ENCODE peak calls at places on chromosomes 13 and 19, in six cellular contexts. Q, A, L, C, S and R are unnamed samples.

GRCh38 chr19:56838930-56839664 is 1.4 kb downstream of the PEG3 start:
- DNase-seq in S (peak; percentile 77), C (peak; percentile 77), L (peak; percentile 64), Q (peak; percentile 92), A (no peak), R (no peak)

GRCh38 chr19:2700660-2701360 is 1.7 kb downstream of the GNG7 start:
- DNase-seq in Q (no peak), C (no peak), L (no peak), S (no peak), A (no peak), R (no peak)

GRCh38 chr19:3693030-3693925 is 7.0 kb downstream of the PIP5K1C start:
- DNase-seq in S (no peak), L (no peak), C (no peak), Q (no peak), A (no peak), R (no peak)

GRCh38 chr19:36417752-36418286 is 625 bp downstream of the ZFP82 start:
- DNase-seq in C (no peak), A (no peak), S (no peak), L (no peak), Q (no peak), R (no peak)

GRCh38 chr19:44653977-44654784 is 10.5 kb downstream of the PVR start:
- DNase-seq in C (peak; percentile 58), Q (peak; percentile 88), A (no peak), S (peak; percentile 46), L (peak; percentile 85), R (no peak)

GRCh38 chr13:110360598-110360997 is 53.5 kb downstream of the COL4A2 start:
- DNase-seq in A (no peak), L (no peak), Q (no peak), S (no peak), C (no peak), R (no peak)

GRCh38 chr13:88086577-88086976 is 415.4 kb downstream of the SLITRK5 start:
- DNase-seq in A (peak; percentile 23), S (no peak), C (no peak), Q (no peak), L (no peak), R (no peak)

GRCh38 chr13:94464771-94465170 is 14.7 kb downstream of the DCT start:
- DNase-seq in S (no peak), A (no peak), L (no peak), Q (no peak), C (no peak), R (no peak)

GRCh38 chr19:6465006-6465405 is 935 bp downstream of the CRB3 start:
- DNase-seq in A (no peak), L (no peak), S (no peak), Q (no peak), C (no peak), R (no peak)

GRCh38 chr19:6467384-6467783 is 3.3 kb downstream of the CRB3 start:
- DNase-seq in Q (no peak), A (no peak), C (no peak), L (no peak), S (no peak), R (no peak)

GRCh38 chr19:6466526-6467248 is 2.6 kb downstream of the CRB3 start:
- DNase-seq in S (no peak), A (no peak), Q (no peak), L (no peak), C (no peak), R (no peak)

GRCh38 chr19:6464070-6464873 is at the start of gene CRB3:
- DNase-seq in L (peak; percentile 68), S (no peak), A (no peak), Q (peak; percentile 93), C (no peak), R (no peak)

DNA sequence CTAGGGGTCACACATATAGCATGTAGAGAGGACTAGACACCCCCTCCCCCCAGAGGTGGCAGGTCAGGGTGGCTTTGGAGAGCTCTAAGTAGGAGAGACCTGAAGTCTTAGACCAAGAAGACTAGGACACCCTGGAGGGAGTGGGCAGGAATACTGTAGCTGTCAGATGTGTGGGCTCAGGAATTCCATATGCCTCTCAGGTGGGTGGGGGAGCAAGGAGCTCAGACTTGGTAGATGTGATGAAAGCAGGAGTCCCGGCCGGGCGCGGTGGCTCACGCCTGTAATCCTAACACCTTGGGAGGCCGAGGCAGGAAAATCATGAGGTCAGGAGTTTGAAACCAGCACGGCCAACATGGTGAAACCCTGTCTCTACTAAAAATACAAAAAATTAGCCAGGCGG is 1.6 kb downstream of the CRB3 start:
- DNase-seq in S (no peak), A (no peak), C (no peak), L (no peak), Q (no peak), R (no peak)
- H3K4me3 ChIP-seq in S (no peak overlapping the region), A (no peak overlapping the region), C (no peak overlapping the region), L (no peak overlapping the region), Q (no peak overlapping the region), R (no peak overlapping the region)

GRCh38 chr19:5138606-5139594 is 170.0 kb downstream of the KDM4B start:
- DNase-seq in A (no peak), C (peak; percentile 93), Q (peak; percentile 72), S (peak; percentile 94), L (peak; percentile 92), R (no peak)

GRCh38 chr19:5137114-5137513 is 168.2 kb downstream of the KDM4B start:
- DNase-seq in C (no peak), A (no peak), L (no peak), Q (no peak), S (no peak), R (no peak)

GRCh38 chr19:5136060-5136855 is 167.3 kb downstream of the KDM4B start:
- DNase-seq in A (no peak), S (no peak), Q (no peak), C (no peak), L (no peak), R (no peak)

GRCh38 chr19:5134683-5135082 is 165.8 kb downstream of the KDM4B start:
- DNase-seq in Q (no peak), A (no peak), C (no peak), L (no peak), S (no peak), R (no peak)

DNA sequence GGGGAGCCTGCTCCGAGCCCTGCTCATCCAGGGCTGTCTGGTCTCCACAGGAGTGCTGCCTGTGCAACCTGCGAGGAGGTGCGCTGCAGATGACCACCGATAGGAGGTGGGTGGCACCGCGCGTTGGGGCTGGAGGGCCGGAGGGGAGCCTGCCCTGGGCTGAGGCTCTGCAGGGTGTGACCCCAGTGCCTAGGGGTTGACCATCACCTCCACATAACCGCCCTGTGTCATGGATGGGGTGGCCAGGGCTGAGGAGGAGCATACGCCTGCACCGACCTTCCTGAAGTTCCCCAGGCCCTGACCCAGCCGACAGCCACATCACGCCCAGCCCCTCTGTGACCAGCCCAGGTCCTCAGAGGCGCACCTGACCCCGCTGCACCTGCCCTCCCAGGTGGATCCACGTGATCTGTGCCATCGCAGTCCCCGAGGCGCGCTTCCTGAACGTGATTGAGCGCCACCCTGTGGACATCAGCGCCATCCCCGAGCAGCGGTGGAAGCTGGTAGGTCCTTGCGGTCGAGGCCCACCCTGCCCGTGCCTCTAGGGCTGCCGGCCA is 168.7 kb downstream of the KDM4B start:
- DNase-seq in C (no peak), L (no peak), Q (no peak), A (no peak), S (no peak), R (no peak)
- TF ChIP-seq CTCF in C (no peak), L (no peak), Q (no peak), A (peak; percentile 21), S (peak; percentile 54), R (peak; percentile 30)

GRCh38 chr19:16324064-16324383 is 602 bp upstream of the KLF2 start:
- DNase-seq in Q (no peak), L (no peak), A (no peak), S (no peak), C (no peak), R (no peak)
- H3K4me3 ChIP-seq in Q (peak overlapping the region; percentile 48), L (peak overlapping the region; percentile 88), A (peak overlapping the region; percentile 57), S (peak overlapping the region; percentile 46), C (peak overlapping the region; percentile 43), R (peak overlapping the region; percentile 54)

DNA sequence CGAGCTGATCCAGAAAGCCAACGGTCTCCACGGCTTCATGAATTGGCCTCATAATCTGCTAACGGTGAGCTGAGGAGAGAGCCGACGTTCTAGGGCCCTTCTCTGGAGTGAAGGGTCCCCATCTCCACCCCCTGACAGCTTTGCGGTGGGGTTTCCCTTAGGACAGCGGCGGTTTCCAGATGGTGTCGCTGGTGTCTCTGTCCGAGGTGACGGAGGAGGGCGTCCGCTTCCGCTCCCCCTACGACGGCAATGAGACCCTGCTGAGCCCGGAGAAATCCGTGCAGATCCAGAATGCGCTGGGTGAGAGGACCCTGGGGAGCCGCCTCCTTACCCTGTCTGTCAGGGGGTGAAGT is 692 bp downstream of the QTRT1 start:
- DNase-seq in A (no peak), Q (no peak), C (no peak), S (no peak), L (peak; percentile 21), R (no peak)
- TF ChIP-seq CTCF in A (no peak), Q (no peak), C (no peak), S (no peak), L (no peak), R (no peak)

GRCh38 chr13:103033999-103034398 is 32.2 kb downstream of the SLC10A2 start:
- DNase-seq in S (no peak), L (no peak), C (no peak), Q (no peak), A (no peak), R (no peak)

GRCh38 chr13:103029798-103030197 is 36.4 kb downstream of the SLC10A2 start:
- DNase-seq in A (no peak), L (no peak), C (no peak), S (no peak), Q (no peak), R (no peak)

GRCh38 chr13:103036268-103036667 is 29.9 kb downstream of the SLC10A2 start:
- DNase-seq in L (no peak), S (no peak), C (no peak), Q (no peak), A (no peak), R (no peak)

GRCh38 chr13:103031332-103031873 is 34.8 kb downstream of the SLC10A2 start:
- DNase-seq in C (no peak), Q (no peak), A (no peak), L (no peak), S (no peak), R (no peak)

GRCh38 chr13:103030776-103031175 is 35.4 kb downstream of the SLC10A2 start:
- DNase-seq in A (no peak), Q (no peak), C (no peak), L (no peak), S (no peak), R (no peak)
- H3K4me3 ChIP-seq in A (no peak overlapping the region), Q (no peak overlapping the region), C (no peak overlapping the region), L (no peak overlapping the region), S (no peak overlapping the region), R (no peak overlapping the region)

GRCh38 chr19:45913874-45914830 is at the start of gene NANOS2:
- DNase-seq in C (peak; percentile 33), S (no peak), L (no peak), A (no peak), Q (no peak), R (no peak)
- TF ChIP-seq CTCF in C (peak; percentile 20), S (peak; percentile 19), L (no peak), A (no peak), Q (no peak), R (no peak)